ENCODE peak calls at places on chromosomes 3 and 15, in seven cellular contexts. J is GM10248; V is effector CD4-positive, alpha-beta T cell; A is AG04450; S is T-helper 2 cell; L is heart right ventricle; W is fibroblast of pulmonary artery. T is an unnamed sample.

GRCh38 chr3:156189927-156190326 is 69.5 kb downstream of the KCNAB1 start:
- DNase-seq in J (no peak), V (no peak), A (no peak), S (no peak), L (no peak), W (no peak), T (no peak)

GRCh38 chr3:15439476-15439875 is 12.1 kb downstream of the EAF1 start:
- DNase-seq in J (no peak), V (no peak), A (no peak), S (no peak), L (no peak), W (no peak), T (no peak)

GRCh38 chr3:41093476-41093875 is 105.8 kb upstream of the CTNNB1 start:
- DNase-seq in J (no peak), V (no peak), A (no peak), S (no peak), L (no peak), W (no peak), T (no peak)

GRCh38 chr15:73927003-73927475 is 777 bp downstream of the LOXL1 start:
- DNase-seq in J (peak), V (no peak), A (no peak), S (peak), L (peak), W (no peak), T (peak)

GRCh38 chr3:64616953-64617352 is 70.8 kb downstream of the ADAMTS9 start:
- DNase-seq in J (no peak), V (no peak), A (no peak), S (no peak), L (peak), W (peak), T (no peak)

GRCh38 chr3:43296565-43296964 is 10.2 kb downstream of the SNRK start:
- DNase-seq in J (peak), V (peak), A (no peak), S (peak), L (no peak), W (peak), T (no peak)

GRCh38 chr3:69094467-69095205 is 9.9 kb downstream of the ARL6IP5 start:
- DNase-seq in J (no peak), V (no peak), A (no peak), S (no peak), L (no peak), W (peak), T (no peak)

GRCh38 chr3:33746412-33747116 is 28.5 kb upstream of the CLASP2 start:
- DNase-seq in J (peak), V (no peak), A (no peak), S (no peak), L (no peak), W (no peak), T (no peak)

GRCh38 chr3:113233497-113233896 is 22.1 kb downstream of the BOC start:
- DNase-seq in J (no peak), V (no peak), A (no peak), S (no peak), L (no peak), W (no peak), T (no peak)

GRCh38 chr3:138941259-138941885 is 5.6 kb downstream of the FOXL2 start:
- DNase-seq in J (peak), V (no peak), A (peak), S (no peak), L (no peak), W (peak), T (peak)

GRCh38 chr3:17149076-17149475 is 264.3 kb downstream of the PLCL2 start:
- DNase-seq in J (no peak), V (no peak), A (no peak), S (no peak), L (no peak), W (no peak), T (no peak)